ENCODE peak calls at places on chromosomes 11 and 22, in five cellular contexts. V is epithelial cell of proximal tubule; I is activated CD4-positive, alpha-beta T cell treated with anti-CD3 and anti-CD28 coated beads, Interleukin-2, amount 50 U/mL, for 4 hours; G is epithelial cell of esophagus; B is stimulated activated naive CD8-positive, alpha-beta T cell treated with anti-CD3 and anti-CD28 coated beads, Interleukin-15, Interleukin-2, amounts not matched to agents 100 U/mL and 50 U/mL, for 24 hours. S is an unnamed sample.

GRCh38 chr11:12377106-12377823 is at the start of gene PARVA:
- DNase-seq in G (peak), B (no peak), I (no peak), V (peak), S (peak)

GRCh38 chr11:58525037-58525614 is 17.2 kb upstream of the OR5B21 start:
- DNase-seq in B (no peak), G (no peak), V (no peak), I (no peak), S (no peak)

GRCh38 chr22:29314537-29315285 is 786 bp downstream of the RASL10A start:
- DNase-seq in V (no peak), G (no peak), B (no peak), I (no peak), S (no peak)

GRCh38 chr11:77171885-77172665 is 44.0 kb downstream of the MYO7A start:
- DNase-seq in B (no peak), V (no peak), G (no peak), I (no peak), S (no peak)

GRCh38 chr11:60887531-60887930 is 18.9 kb downstream of the PRPF19 start:
- DNase-seq in G (peak), I (no peak), B (no peak), V (no peak), S (no peak)

GRCh38 chr11:121479355-121479754 is 26.6 kb upstream of the SORL1-AS1 start:
- DNase-seq in B (no peak), V (no peak), I (no peak), G (no peak), S (no peak)

GRCh38 chr11:20084921-20085814 is 75.1 kb downstream of the DBX1 start:
- DNase-seq in B (no peak), V (no peak), G (no peak), I (no peak), S (no peak)

GRCh38 chr11:126515501-126515900 is 160.0 kb downstream of the ST3GAL4 start:
- DNase-seq in B (no peak), V (no peak), I (no peak), G (no peak), S (no peak)

GRCh38 chr11:3088806-3089205 is 31.6 kb upstream of the CARS1 start:
- DNase-seq in V (no peak), I (no peak), G (no peak), B (no peak), S (no peak)

GRCh38 chr11:105937331-105937730 is 84.7 kb downstream of the MSANTD4 start:
- DNase-seq in G (peak), I (no peak), V (peak), B (no peak), S (no peak)

GRCh38 chr22:24379536-24379935 is 47.9 kb upstream of the ADORA2A start:
- DNase-seq in V (no peak), B (no peak), I (no peak), G (peak), S (no peak)

GRCh38 chr11:1708716-1709115 is 11.7 kb downstream of the KRTAP5-6 start:
- DNase-seq in V (no peak), I (no peak), G (no peak), B (no peak), S (no peak)

GRCh38 chr11:68083517-68083916 is 37.7 kb downstream of the CHKA start:
- DNase-seq in G (no peak), I (no peak), V (no peak), B (no peak), S (no peak)

GRCh38 chr11:12090761-12091261 is 19.6 kb upstream of the MICAL2 start:
- DNase-seq in G (peak), V (no peak), B (no peak), I (no peak), S (no peak)

GRCh38 chr11:95531116-95531515 is 258.5 kb downstream of the FAM76B start:
- DNase-seq in B (no peak), G (no peak), I (no peak), V (no peak), S (no peak)

GRCh38 chr11:12704049-12704448 is 29.8 kb downstream of the TEAD1 start:
- DNase-seq in G (peak), V (no peak), I (no peak), B (no peak), S (no peak)

GRCh38 chr11:59078435-59078834 is 7.7 kb upstream of the GLYATL1B start:
- DNase-seq in V (no peak), B (no peak), I (no peak), G (no peak), S (no peak)

GRCh38 chr11:123250811-123251655 is 56.0 kb upstream of the CLMP start:
- DNase-seq in B (no peak), I (no peak), G (no peak), V (no peak), S (no peak)

GRCh38 chr11:34266090-34266912 is 91.5 kb downstream of the ABTB2 start:
- DNase-seq in I (no peak), B (no peak), G (peak), V (peak), S (peak)

GRCh38 chr22:48104102-48104738 is 1341.8 kb downstream of the TBC1D22A start:
- DNase-seq in G (no peak), I (no peak), B (no peak), V (no peak), S (no peak)

GRCh38 chr11:134228625-134229024 is 4.2 kb downstream of the VPS26B start:
- DNase-seq in I (no peak), V (no peak), G (no peak), B (peak), S (no peak)

GRCh38 chr11:116563028-116563712 is 209.6 kb downstream of the BUD13 start:
- DNase-seq in V (no peak), G (no peak), I (no peak), B (no peak), S (peak)

S was measured in dorsolateral prefrontal cortex.